ENCODE peak calls at places on chromosomes 16 and 17, in six cellular contexts. X is ascending aorta, H is ovary, I is A549, T is fibroblast of mammary gland, N is adrenal gland. K is an unnamed sample.
A peak's percentile ranks its signal among the peaks of the same experiment; 100 is the strongest.

GRCh38 chr17:79573196-79573929 is 37.5 kb downstream of the RBFOX3 start:
- DNase-seq in X (no peak), H (no peak), I (no peak), T (peak; percentile 1), N (no peak), K (no peak)

GRCh38 chr16:85061566-85061965 is 34.0 kb downstream of the KIAA0513 start:
- DNase-seq in X (no peak), H (no peak), I (no peak), T (no peak), N (peak; percentile 72), K (no peak)

GRCh38 chr16:84062734-84063640 is 20.4 kb upstream of the SLC38A8 start:
- DNase-seq in X (peak; percentile 86), H (peak; percentile 81), I (peak; percentile 82), T (peak; percentile 76), N (peak; percentile 94), K (peak; percentile 79)

GRCh38 chr17:64145751-64146417 is 15.9 kb upstream of the ERN1 start:
- DNase-seq in X (peak; percentile 99), H (peak; percentile 97), I (peak; percentile 99), T (peak; percentile 100), N (peak; percentile 100), K (peak; percentile 90)

GRCh38 chr17:27340990-27341595 is 47.2 kb downstream of the WSB1 start:
- DNase-seq in X (no peak), H (no peak), I (no peak), T (no peak), N (no peak), K (no peak)

GRCh38 chr17:4514206-4514605 is 15.5 kb downstream of the SPNS2 start:
- DNase-seq in X (no peak), H (no peak), I (no peak), T (no peak), N (no peak), K (peak; percentile 46)

GRCh38 chr16:53159781-53160436 is 105.1 kb downstream of the CHD9 start:
- DNase-seq in X (no peak), H (no peak), I (peak; percentile 46), T (peak; percentile 67), N (no peak), K (no peak)

GRCh38 chr17:3796110-3796821 is 4.7 kb downstream of the ITGAE start:
- DNase-seq in X (no peak), H (no peak), I (no peak), T (no peak), N (no peak), K (no peak)

GRCh38 chr16:74034862-74035261 is 261.8 kb upstream of the PSMD7 start:
- DNase-seq in X (no peak), H (no peak), I (peak; percentile 14), T (peak; percentile 18), N (no peak), K (no peak)

GRCh38 chr17:16407911-16408588 is 7.3 kb upstream of the TRPV2 start:
- DNase-seq in X (peak; percentile 79), H (peak; percentile 74), I (no peak), T (peak; percentile 51), N (peak; percentile 85), K (no peak)

GRCh38 chr17:45740553-45741330 is 43.4 kb upstream of the CRHR1 start:
- DNase-seq in X (no peak), H (no peak), I (peak; percentile 77), T (peak; percentile 45), N (no peak), K (no peak)

GRCh38 chr16:70395345-70395901 is 43.5 kb downstream of the ST3GAL2 start:
- DNase-seq in X (no peak), H (peak; percentile 55), I (peak; percentile 65), T (peak; percentile 43), N (peak; percentile 77), K (peak; percentile 69)

GRCh38 chr17:15651583-15652110 is 32.1 kb upstream of the FBXW10B start:
- DNase-seq in X (peak; percentile 97), H (peak; percentile 84), I (peak; percentile 96), T (peak; percentile 99), N (peak; percentile 99), K (no peak)

GRCh38 chr17:3894188-3894587 is 1.3 kb upstream of the CAMKK1 start:
- DNase-seq in X (no peak), H (no peak), I (no peak), T (no peak), N (no peak), K (no peak)

GRCh38 chr16:11880047-11880446 is 28.7 kb upstream of the RSL1D1 start:
- DNase-seq in X (no peak), H (no peak), I (no peak), T (no peak), N (no peak), K (no peak)
- TF ChIP-seq CTCF in X (no peak), H (no peak), I (no peak), T (no peak), N (no peak), K (no peak)

GRCh38 chr17:42101513-42102292 is 3.4 kb upstream of the ZNF385C start:
- DNase-seq in X (peak; percentile 87), H (peak; percentile 84), I (peak; percentile 93), T (peak; percentile 69), N (peak; percentile 91), K (peak; percentile 78)
- TF ChIP-seq CTCF in X (peak; percentile 82), H (peak; percentile 42), I (peak; percentile 75), T (peak; percentile 95), N (peak; percentile 86), K (peak; percentile 78)

GRCh38 chr17:50800196-50800700 is 32.9 kb upstream of the ANKRD40CL start:
- DNase-seq in X (no peak), H (no peak), I (no peak), T (no peak), N (no peak), K (no peak)

GRCh38 chr17:50802609-50803571 is 32.5 kb upstream of the WFIKKN2 start:
- DNase-seq in X (no peak), H (no peak), I (no peak), T (no peak), N (no peak), K (no peak)

GRCh38 chr17:50798424-50799344 is 31.4 kb upstream of the ANKRD40CL start:
- DNase-seq in X (no peak), H (no peak), I (no peak), T (no peak), N (no peak), K (no peak)

GRCh38 chr17:50803676-50804075 is 31.7 kb upstream of the WFIKKN2 start:
- DNase-seq in X (no peak), H (no peak), I (no peak), T (no peak), N (no peak), K (no peak)

DNA sequence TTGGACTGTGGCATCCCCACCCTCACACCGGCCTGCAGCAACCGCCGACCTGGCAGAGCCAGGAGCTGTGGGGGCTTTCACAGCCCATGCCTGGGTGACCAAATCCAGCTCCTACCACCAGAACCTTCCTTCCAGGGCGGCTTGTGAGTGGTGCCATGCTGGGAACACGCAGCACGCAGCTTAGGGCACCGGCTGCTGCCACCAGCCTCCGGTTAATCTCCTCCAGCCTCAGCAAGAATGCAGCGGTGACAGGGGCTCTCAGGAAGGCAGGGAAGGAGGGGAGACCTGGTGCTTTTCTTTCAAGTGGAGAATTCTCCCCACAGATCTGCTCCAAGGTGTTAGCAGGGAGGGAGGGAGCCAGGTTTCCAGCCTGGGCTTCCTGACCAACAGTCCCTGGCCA is 32.3 kb upstream of the ANKRD40CL start:
- DNase-seq in X (no peak), H (no peak), I (no peak), T (no peak), N (no peak), K (no peak)
- TF ChIP-seq CTCF in X (no peak), H (no peak), I (no peak), T (no peak), N (no peak), K (no peak)

GRCh38 chr16:82440336-82440735 is 186.4 kb upstream of the CDH13 start:
- DNase-seq in X (no peak), H (no peak), I (no peak), T (no peak), N (no peak), K (no peak)

GRCh38 chr16:82439678-82440293 is 187.0 kb upstream of the CDH13 start:
- DNase-seq in X (no peak), H (no peak), I (peak; percentile 45), T (no peak), N (no peak), K (no peak)
- TF ChIP-seq CTCF in X (peak; percentile 12), H (no peak), I (no peak), T (peak; percentile 29), N (no peak), K (peak; percentile 51)

DNA sequence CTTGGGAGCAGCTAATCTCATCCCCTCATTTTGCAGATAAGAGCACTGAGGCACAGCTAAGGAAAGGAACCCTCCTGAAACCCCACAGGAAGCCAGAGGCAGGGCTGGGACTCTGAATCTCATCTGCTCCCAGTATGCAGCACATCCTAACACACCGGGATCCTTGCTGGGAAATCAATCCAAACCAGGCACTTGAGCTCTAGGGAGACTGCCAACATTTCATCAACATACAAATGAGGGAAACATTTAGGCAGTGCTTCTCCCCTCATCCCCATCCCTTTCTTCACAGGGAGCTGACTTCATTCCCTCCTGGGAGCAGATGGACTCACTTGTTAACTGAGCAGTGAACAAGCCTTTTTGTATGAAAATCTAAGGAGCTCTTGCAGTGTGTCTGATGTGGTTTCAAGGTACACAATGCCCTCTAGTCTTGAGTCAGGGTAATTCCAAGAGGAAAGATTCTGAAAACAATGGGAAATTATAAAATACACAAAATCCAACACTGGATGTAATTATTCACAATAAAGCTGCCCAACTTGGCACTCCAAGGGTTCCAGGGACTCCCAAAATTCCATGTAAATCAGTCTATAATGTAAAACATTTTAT is 96.3 kb downstream of the TMEM114 start:
- DNase-seq in X (no peak), H (no peak), I (no peak), T (no peak), N (no peak), K (no peak)
- TF ChIP-seq CTCF in X (no peak), H (no peak), I (no peak), T (no peak), N (no peak), K (no peak)

DNA sequence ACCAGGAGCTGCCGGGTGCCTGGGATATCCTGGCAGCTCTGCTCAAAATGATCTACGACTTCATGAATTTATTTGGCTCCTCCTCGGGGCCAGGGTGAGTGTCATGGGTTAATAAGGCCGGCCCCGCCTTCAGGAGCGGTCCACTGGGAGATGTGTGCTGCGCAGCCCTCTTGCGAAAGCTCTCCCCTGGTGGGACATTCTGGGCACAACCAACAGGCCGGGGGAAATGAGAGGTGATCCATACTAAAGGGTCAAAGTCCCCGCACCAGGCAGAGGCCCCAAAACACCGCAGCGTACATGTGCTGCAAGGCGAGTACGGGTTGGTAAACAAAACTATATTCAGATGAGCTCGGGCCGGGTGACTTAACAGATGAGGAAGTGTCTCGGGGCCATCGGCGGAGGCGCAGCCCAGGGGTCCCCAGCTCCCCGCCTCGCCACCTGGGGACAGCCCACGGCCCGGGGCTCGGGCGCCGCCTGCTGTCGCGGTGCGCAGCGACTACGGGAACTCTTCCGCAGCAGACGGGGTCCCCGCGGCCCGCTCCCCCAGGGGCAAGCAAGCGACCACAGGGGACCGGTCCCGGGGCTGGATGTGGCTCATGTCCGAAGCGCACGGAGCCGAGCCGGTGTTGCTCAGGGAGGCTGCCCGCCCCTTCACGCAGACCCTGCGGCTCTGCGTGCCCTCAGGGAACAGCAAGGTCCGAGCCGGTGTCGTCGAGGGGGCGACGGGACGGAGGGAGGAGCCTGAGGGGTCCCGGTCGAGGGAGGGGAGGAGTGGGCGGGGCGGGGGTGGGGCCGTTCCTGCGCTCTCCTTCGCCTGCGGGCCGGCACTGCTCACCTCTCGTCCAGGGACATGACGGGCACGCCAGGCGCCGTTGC is at the start of gene RAB37:
- DNase-seq in X (peak; percentile 70), H (no peak), I (peak; percentile 87), T (peak; percentile 44), N (peak; percentile 59), K (peak; percentile 56)
- TF ChIP-seq CTCF in X (peak; percentile 39), H (no peak), I (peak; percentile 63), T (no peak), N (peak; percentile 42), K (peak; percentile 46)

K was measured in progenitor cell of endocrine pancreas.